ENCODE peak calls at places on chromosomes 5 and 9, in four cellular contexts. I, T, U and Y are unnamed samples.

GRCh38 chr9:16267336-16268036 is 603.0 kb downstream of the BNC2 start:
- DNase-seq in I (no peak), T (no peak), U (peak; percentile 68), Y (no peak)

GRCh38 chr5:124752854-124753720 is 6.6 kb upstream of the ZNF608 start:
- DNase-seq in U (no peak), T (no peak), I (no peak), Y (no peak)

GRCh38 chr5:179601871-179602625 is 21.4 kb downstream of the HNRNPH1 start:
- DNase-seq in I (no peak), T (no peak), U (no peak), Y (no peak)

GRCh38 chr5:98066910-98067309 is 706.6 kb upstream of the RGMB start:
- DNase-seq in I (no peak), T (no peak), U (no peak), Y (no peak)

GRCh38 chr5:128708841-128709240 is 170.8 kb upstream of the FBN2 start:
- DNase-seq in I (no peak), T (peak; percentile 69), U (no peak), Y (no peak)

GRCh38 chr5:122880749-122881148 is 35.3 kb downstream of the SNX24 start:
- DNase-seq in U (no peak), T (no peak), I (no peak), Y (no peak)

GRCh38 chr9:131630206-131630831 is 85.0 kb downstream of the PRRT1B start:
- DNase-seq in T (no peak), I (no peak), U (no peak), Y (no peak)

GRCh38 chr9:91428927-91429351 is 5.3 kb upstream of the NFIL3 start:
- DNase-seq in I (no peak), T (no peak), U (peak; percentile 50), Y (no peak)

GRCh38 chr5:96080557-96080956 is 118.9 kb upstream of the ELL2 start:
- DNase-seq in T (no peak), I (no peak), U (no peak), Y (no peak)

GRCh38 chr9:14346301-14346721 is 32.4 kb upstream of the NFIB start:
- DNase-seq in T (no peak), U (no peak), I (no peak), Y (no peak)